ENCODE peak calls at places on chromosomes 6 and 20, in five cellular contexts. W, F, V, J and Z are unnamed samples.

GRCh38 chr20:9140172-9140760 is 71.4 kb downstream of the PLCB4 start:
- DNase-seq in V (no peak), W (no peak), J (no peak), F (no peak), Z (no peak)

GRCh38 chr6:31157543-31158139 is at the start of gene CCHCR1:
- DNase-seq in F (no peak), W (no peak), V (no peak), J (no peak), Z (no peak)

GRCh38 chr6:56856036-56856580 is 98.8 kb upstream of the BEND6 start:
- DNase-seq in F (no peak), V (no peak), W (peak; percentile 92), J (no peak), Z (no peak)

GRCh38 chr6:150368762-150369161 is at the start of gene IYD:
- DNase-seq in F (peak; percentile 99), W (no peak), J (no peak), V (no peak), Z (no peak)

GRCh38 chr20:57065646-57066045 is 200.8 kb downstream of the BMP7 start:
- DNase-seq in J (no peak), V (no peak), F (no peak), W (no peak), Z (no peak)

GRCh38 chr20:49894073-49894470 is 21.3 kb downstream of the SPATA2 start:
- DNase-seq in W (no peak), V (no peak), F (no peak), J (no peak), Z (no peak)

GRCh38 chr6:117555882-117556498 is 46.3 kb downstream of the GOPC start:
- DNase-seq in J (peak; percentile 51), F (peak; percentile 59), V (peak; percentile 57), W (peak; percentile 52), Z (no peak)

GRCh38 chr6:140071115-140071514 is 696.7 kb upstream of the CITED2 start:
- DNase-seq in V (no peak), F (peak; percentile 36), J (no peak), W (peak; percentile 95), Z (peak; percentile 96)

GRCh38 chr6:113447088-113447831 is 409.9 kb upstream of the MARCKS start:
- DNase-seq in W (peak; percentile 83), F (no peak), J (no peak), V (no peak), Z (peak; percentile 96)

GRCh38 chr6:136660727-136661126 is 110.5 kb upstream of the MAP7 start:
- DNase-seq in V (no peak), F (no peak), J (no peak), W (no peak), Z (no peak)

GRCh38 chr6:33908025-33908424 is 104.2 kb upstream of the MLN start:
- DNase-seq in J (no peak), W (no peak), F (peak; percentile 84), V (no peak), Z (no peak)

GRCh38 chr20:45306431-45306982 is at the start of gene RBPJL:
- DNase-seq in V (peak; percentile 40), W (no peak), J (no peak), F (no peak), Z (no peak)

GRCh38 chr6:36246511-36247268 is 23.2 kb upstream of the PNPLA1 start:
- DNase-seq in F (no peak), J (no peak), W (no peak), V (no peak), Z (peak; percentile 66)

GRCh38 chr20:13793001-13793400 is 8.2 kb downstream of the NDUFAF5 start:
- DNase-seq in W (no peak), F (no peak), V (no peak), J (no peak), Z (no peak)

GRCh38 chr6:25945175-25945574 is 14.7 kb upstream of the SLC17A2 start:
- DNase-seq in V (no peak), J (no peak), F (no peak), W (no peak), Z (no peak)

GRCh38 chr6:13026557-13026956 is 301.8 kb downstream of the TBC1D7 start:
- DNase-seq in V (no peak), J (no peak), F (no peak), W (no peak), Z (no peak)

GRCh38 chr20:46547995-46548394 is 2.5 kb downstream of the OCSTAMP start:
- DNase-seq in J (no peak), F (no peak), V (no peak), W (no peak), Z (no peak)

GRCh38 chr6:84467296-84467695 is 239.9 kb upstream of the CEP162 start:
- DNase-seq in F (no peak), V (no peak), J (no peak), W (no peak), Z (peak; percentile 68)

GRCh38 chr6:137589067-137589848 is 95.1 kb upstream of the OLIG3 start:
- DNase-seq in V (peak; percentile 11), W (peak; percentile 43), F (peak; percentile 42), J (peak; percentile 27), Z (peak; percentile 81)

GRCh38 chr6:135092724-135093123 is 38.1 kb upstream of the HBS1L start:
- DNase-seq in J (no peak), W (no peak), F (no peak), V (no peak), Z (no peak)

GRCh38 chr20:15656124-15656523 is 917.1 kb downstream of the KIF16B start:
- DNase-seq in W (no peak), J (no peak), F (no peak), V (no peak), Z (peak; percentile 8)

GRCh38 chr6:2127484-2127911 is 117.9 kb downstream of the GMDS start:
- DNase-seq in J (peak; percentile 25), W (peak; percentile 90), F (peak; percentile 70), V (no peak), Z (no peak)

GRCh38 chr6:151196571-151196970 is 43.2 kb upstream of the AKAP12 start:
- DNase-seq in W (peak; percentile 87), V (no peak), F (no peak), J (no peak), Z (peak; percentile 71)

GRCh38 chr20:60993647-60994046 is 258.4 kb upstream of the CDH4 start:
- DNase-seq in V (no peak), W (no peak), J (no peak), F (no peak), Z (no peak)

GRCh38 chr6:44237813-44238433 is 9.0 kb upstream of the HSP90AB1 start:
- DNase-seq in F (peak; percentile 74), V (peak; percentile 76), W (peak; percentile 67), J (peak; percentile 69), Z (peak; percentile 57)

GRCh38 chr6:112560651-112561050 is 213.5 kb downstream of the RFPL4B start:
- DNase-seq in F (no peak), V (no peak), W (no peak), J (no peak), Z (no peak)

GRCh38 chr20:37880726-37881591 is 22.0 kb upstream of the VSTM2L start:
- DNase-seq in W (peak; percentile 49), V (no peak), J (no peak), F (peak; percentile 51), Z (no peak)

GRCh38 chr20:3731944-3732326 is 550 bp upstream of the HSPA12B start:
- DNase-seq in V (no peak), F (no peak), J (no peak), W (no peak), Z (no peak)

GRCh38 chr20:17710379-17711305 is 10.9 kb downstream of the BANF2 start:
- DNase-seq in W (peak; percentile 24), F (peak; percentile 61), V (no peak), J (no peak), Z (peak; percentile 12)

GRCh38 chr6:7331452-7331851 is 18.5 kb upstream of the SSR1 start:
- DNase-seq in F (no peak), W (no peak), J (no peak), V (no peak), Z (no peak)

GRCh38 chr6:32087574-32088486 is 21.3 kb downstream of the TNXB start:
- DNase-seq in W (peak; percentile 94), F (peak; percentile 78), J (peak; percentile 62), V (peak; percentile 61), Z (peak; percentile 77)

GRCh38 chr20:62286493-62287064 is 16.2 kb upstream of the ADRM1 start:
- DNase-seq in J (no peak), W (no peak), V (no peak), F (no peak), Z (no peak)

GRCh38 chr6:20366082-20366834 is 35.4 kb upstream of the E2F3 start:
- DNase-seq in F (no peak), V (peak; percentile 26), J (peak; percentile 57), W (no peak), Z (no peak)

GRCh38 chr6:19892250-19892649 is 55.1 kb downstream of the ID4 start:
- DNase-seq in J (no peak), W (no peak), F (no peak), V (no peak), Z (no peak)

GRCh38 chr6:104995989-104996617 is 39.2 kb downstream of the LIN28B start:
- DNase-seq in W (peak; percentile 38), J (no peak), V (no peak), F (no peak), Z (peak; percentile 84)

GRCh38 chr20:7217606-7218005 is 450.1 kb downstream of the BMP2 start:
- DNase-seq in F (no peak), V (no peak), W (no peak), J (no peak), Z (no peak)